ENCODE peak calls at places on chromosomes 6 and 20, in seven cellular contexts. U is HepG2, Z is H1, V is GM12878, W is SK-N-SH, I is K562, L is GM12892. X is an unnamed sample.

GRCh38 chr6:39947611-39948068 is 13.4 kb upstream of the MOCS1 start:
- DNase-seq in U (no peak), Z (no peak), V (no peak), W (no peak), I (no peak), L (no peak), X (no peak)

GRCh38 chr6:30344191-30344867 is 627 bp upstream of the RPP21 start:
- DNase-seq in U (no peak), Z (no peak), V (no peak), W (no peak), I (peak), L (no peak), X (no peak)

GRCh38 chr20:62617711-62618483 is 24.4 kb upstream of the SLCO4A1 start:
- DNase-seq in U (peak), Z (no peak), V (no peak), W (no peak), I (no peak), L (peak), X (no peak)

GRCh38 chr20:48624315-48625020 is 203.3 kb downstream of the PREX1 start:
- DNase-seq in U (no peak), Z (no peak), V (no peak), W (no peak), I (no peak), L (no peak), X (no peak)

GRCh38 chr20:36384022-36384619 is 78.0 kb downstream of the DLGAP4 start:
- DNase-seq in U (peak), Z (peak), V (no peak), W (no peak), I (peak), L (no peak), X (peak)

GRCh38 chr6:87375315-87375714 is 30.7 kb downstream of the C6orf163 start:
- DNase-seq in U (no peak), Z (no peak), V (no peak), W (no peak), I (no peak), L (no peak), X (no peak)

GRCh38 chr6:87151786-87152527 is 3.4 kb upstream of the ZNF292 start:
- DNase-seq in U (no peak), Z (peak), V (no peak), W (peak), I (no peak), L (peak), X (peak)

GRCh38 chr6:127695108-127695507 is 118.1 kb downstream of the C6orf58 start:
- DNase-seq in U (no peak), Z (no peak), V (no peak), W (no peak), I (no peak), L (no peak), X (no peak)

GRCh38 chr20:50027611-50028105 is 44.9 kb downstream of the SNAI1 start:
- DNase-seq in U (no peak), Z (no peak), V (no peak), W (peak), I (peak), L (no peak), X (no peak)

DNA sequence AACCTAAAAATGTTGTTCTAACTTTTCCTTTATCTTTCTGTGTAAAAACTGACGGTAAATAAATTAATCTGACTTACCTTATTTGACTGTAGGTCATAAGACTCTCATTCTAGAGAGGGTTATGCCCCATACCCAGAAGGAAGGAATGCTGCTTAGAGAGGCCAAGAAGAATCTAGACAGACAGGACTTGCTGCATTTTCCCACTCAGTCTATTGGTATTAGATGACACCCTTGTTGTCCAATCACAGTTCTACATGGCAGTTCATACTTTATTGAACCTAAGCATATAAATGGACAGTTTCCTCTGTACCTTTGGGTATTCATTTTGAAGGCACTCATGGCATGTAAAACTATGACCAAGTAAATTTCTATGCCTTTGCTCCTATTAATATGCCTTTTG is 359.6 kb upstream of the ID4 start:
- DNase-seq in U (no peak), Z (no peak), V (no peak), W (no peak), I (no peak), L (no peak), X (no peak)
- TF ChIP-seq TAF1 in U (no peak), Z (no peak), V (no peak), W (no peak), I (no peak), L (no peak), X (no peak)

DNA sequence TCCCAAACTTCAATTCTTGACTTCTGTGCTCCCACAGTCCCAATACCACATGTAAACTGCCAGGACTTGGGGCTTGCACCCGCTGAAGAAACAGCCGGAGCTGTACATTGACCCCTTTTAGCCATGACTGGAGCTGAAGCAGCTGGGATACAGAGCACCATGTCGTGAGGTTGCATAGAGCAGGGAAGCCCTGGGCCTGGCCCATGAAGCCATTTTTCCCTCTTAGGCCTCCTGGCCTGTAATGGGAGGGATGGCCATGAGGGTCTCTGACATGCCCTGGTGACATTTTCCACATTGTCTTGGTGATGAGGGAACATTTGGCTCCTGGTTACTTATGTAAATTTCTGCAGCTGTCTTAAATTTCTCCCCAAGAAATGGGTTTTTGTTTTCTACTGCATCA is 9.8 kb downstream of the RHAG start:
- DNase-seq in U (no peak), Z (no peak), V (no peak), W (no peak), I (no peak), L (no peak), X (no peak)
- TF ChIP-seq POLR2AphosphoS5 in U (no peak), Z (no peak), V (no peak), W (no peak), I (no peak), L (no peak), X (no peak)

DNA sequence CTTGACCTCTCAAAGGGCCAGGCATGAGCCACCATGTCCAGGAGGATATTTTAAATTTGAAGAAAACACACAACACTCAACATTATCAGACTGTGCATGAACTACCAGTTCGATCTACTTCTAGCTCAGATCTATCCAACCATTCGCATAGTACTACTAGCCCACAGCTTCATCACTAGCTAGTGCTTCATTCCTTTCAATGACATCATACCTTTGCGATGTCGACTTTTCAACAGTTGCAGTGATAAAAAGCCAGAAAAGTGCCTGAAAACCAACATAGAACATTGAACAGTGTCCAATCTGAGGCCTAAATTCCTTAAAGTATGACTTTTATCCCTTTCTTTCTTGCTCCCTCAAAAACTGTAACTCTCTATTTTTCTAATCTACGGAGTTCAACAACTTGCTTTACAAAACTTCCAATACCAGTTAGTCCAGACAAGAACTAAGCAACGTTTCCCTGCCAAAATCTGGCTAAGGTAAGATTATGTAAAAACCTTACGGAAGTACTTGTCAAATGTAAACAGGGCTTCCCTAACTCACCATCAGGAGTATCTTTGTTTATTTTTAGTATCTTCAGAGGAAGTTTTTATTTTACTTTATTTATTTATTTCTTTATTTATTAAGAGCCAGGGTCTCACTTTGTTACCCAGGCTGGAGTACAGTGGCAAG is 434.0 kb upstream of the JARID2 start:
- DNase-seq in U (no peak), Z (no peak), V (no peak), W (no peak), I (no peak), L (no peak), X (no peak)
- TF ChIP-seq TAF1 in U (no peak), Z (no peak), V (no peak), W (no peak), I (no peak), L (no peak), X (no peak)

GRCh38 chr20:38810926-38811325 is 5.4 kb downstream of the PPP1R16B start:
- DNase-seq in U (no peak), Z (no peak), V (no peak), W (no peak), I (no peak), L (no peak), X (no peak)
- TF ChIP-seq POLR2AphosphoS5 in U (no peak), Z (no peak), V (no peak), W (no peak), I (no peak), L (no peak), X (no peak)